ENCODE peak calls at places on chromosomes 5 and 9, in seven cellular contexts. R is astrocyte of the cerebellum; H is activated CD4-positive, alpha-beta T cell treated with anti-CD3 and anti-CD28 coated beads, Interleukin-2, amount 50 U/mL, for 24 hours; Z is ovary; V is stimulated activated CD4-positive, alpha-beta T cell treated with anti-CD3 and anti-CD28 coated beads, TNF-alpha, amount 100 ng/mL, for 24 hours; Q is GM03348; A is NCI-H1092. B is an unnamed sample.

GRCh38 chr9:107749787-107750444 is 260.3 kb upstream of the KLF4 start:
- DNase-seq in R (peak; percentile 80), H (no peak), Z (peak; percentile 83), V (no peak), Q (peak; percentile 90), A (peak; percentile 36), B (peak; percentile 94)

GRCh38 chr5:142432961-142433360 is 108.1 kb upstream of the SPRY4 start:
- DNase-seq in R (no peak), H (peak; percentile 35), Z (no peak), V (no peak), Q (no peak), A (no peak), B (no peak)

GRCh38 chr5:37272564-37272963 is 23.4 kb upstream of the CPLANE1 start:
- DNase-seq in R (no peak), H (no peak), Z (no peak), V (no peak), Q (peak; percentile 70), A (no peak), B (no peak)

GRCh38 chr5:132239776-132240175 is 12.1 kb upstream of the P4HA2 start:
- DNase-seq in R (no peak), H (no peak), Z (peak; percentile 2), V (no peak), Q (no peak), A (no peak), B (no peak)

GRCh38 chr9:68704498-68704803 is 589 bp upstream of the PIP5K1B start:
- DNase-seq in R (no peak), H (no peak), Z (no peak), V (no peak), Q (no peak), A (no peak), B (no peak)

GRCh38 chr5:154055225-154055624 is 16.5 kb downstream of the MFAP3 start:
- DNase-seq in R (no peak), H (no peak), Z (no peak), V (no peak), Q (no peak), A (no peak), B (no peak)

GRCh38 chr5:178282391-178282790 is 49.8 kb upstream of the PHYKPL start:
- DNase-seq in R (no peak), H (no peak), Z (no peak), V (no peak), Q (no peak), A (no peak), B (no peak)

GRCh38 chr5:111144352-111144930 is 52.3 kb downstream of the WDR36 start:
- DNase-seq in R (no peak), H (no peak), Z (no peak), V (no peak), Q (peak; percentile 8), A (no peak), B (no peak)

GRCh38 chr5:74279244-74279643 is 361.3 kb downstream of the ENC1 start:
- DNase-seq in R (no peak), H (no peak), Z (no peak), V (no peak), Q (no peak), A (no peak), B (no peak)

GRCh38 chr9:33461474-33461873 is 12.2 kb downstream of the NOL6 start:
- DNase-seq in R (no peak), H (no peak), Z (no peak), V (no peak), Q (no peak), A (no peak), B (no peak)

GRCh38 chr5:78547171-78547570 is 101.4 kb downstream of the LHFPL2 start:
- DNase-seq in R (peak; percentile 70), H (no peak), Z (no peak), V (no peak), Q (no peak), A (no peak), B (no peak)

GRCh38 chr5:176744584-176744965 is 65.8 kb upstream of the UNC5A start:
- DNase-seq in R (no peak), H (no peak), Z (no peak), V (no peak), Q (no peak), A (no peak), B (no peak)

GRCh38 chr9:83962165-83962564 is 17.9 kb downstream of the HNRNPK start:
- DNase-seq in R (no peak), H (no peak), Z (no peak), V (no peak), Q (no peak), A (no peak), B (no peak)

GRCh38 chr5:132099905-132100304 is 26.3 kb downstream of the CSF2 start:
- DNase-seq in R (no peak), H (no peak), Z (no peak), V (no peak), Q (no peak), A (no peak), B (no peak)

GRCh38 chr5:176441921-176442323 is 6.3 kb upstream of the FAF2 start:
- DNase-seq in R (no peak), H (no peak), Z (no peak), V (no peak), Q (no peak), A (no peak), B (no peak)

GRCh38 chr5:85604786-85605185 is 1013.0 kb upstream of the COX7C start:
- DNase-seq in R (no peak), H (no peak), Z (no peak), V (no peak), Q (no peak), A (no peak), B (no peak)

GRCh38 chr5:164722702-164723101 is 1217.3 kb downstream of the MAT2B start:
- DNase-seq in R (no peak), H (no peak), Z (no peak), V (no peak), Q (no peak), A (no peak), B (no peak)

GRCh38 chr9:124517600-124517999 is 10.4 kb upstream of the NR5A1 start:
- DNase-seq in R (no peak), H (no peak), Z (no peak), V (no peak), Q (no peak), A (no peak), B (no peak)

GRCh38 chr5:17218353-17219005 is 1.0 kb downstream of the BASP1 start:
- DNase-seq in R (no peak), H (no peak), Z (peak; percentile 51), V (no peak), Q (peak; percentile 70), A (no peak), B (peak; percentile 58)

GRCh38 chr5:143055596-143056330 is 285.6 kb downstream of the ARHGAP26 start:
- DNase-seq in R (no peak), H (no peak), Z (no peak), V (no peak), Q (no peak), A (no peak), B (no peak)

GRCh38 chr5:124752854-124753720 is 6.6 kb upstream of the ZNF608 start:
- DNase-seq in R (no peak), H (no peak), Z (no peak), V (no peak), Q (no peak), A (no peak), B (no peak)

GRCh38 chr5:153447534-153447933 is 42.9 kb upstream of the GRIA1 start:
- DNase-seq in R (no peak), H (no peak), Z (no peak), V (no peak), Q (no peak), A (no peak), B (no peak)

GRCh38 chr9:3827175-3827574 is 301.4 kb upstream of the RFX3 start:
- DNase-seq in R (no peak), H (no peak), Z (no peak), V (no peak), Q (no peak), A (no peak), B (no peak)